ENCODE peak calls at places on chromosomes 13 and 19, in nine cellular contexts. W is cardiac fibroblast, F is left ventricle myocardium inferior, P is H9, A is cardiac muscle cell, T is progenitor cell of endocrine pancreas, O is GM20000, J is adrenal gland, H is sigmoid colon. Z is an unnamed sample.

GRCh38 chr19:10104665-10105221 is 1.4 kb upstream of the PPAN start:
- DNase-seq in H (no peak), W (no peak), P (no peak), O (peak), A (no peak), J (peak), F (no peak), T (no peak), Z (peak)

GRCh38 chr19:39059302-39059701 is 24.9 kb upstream of the ACP7 start:
- DNase-seq in O (no peak), A (no peak), F (no peak), W (no peak), P (no peak), H (no peak), T (no peak), J (no peak), Z (no peak)

GRCh38 chr13:114020750-114021463 is 47.0 kb upstream of the C13orf46 start:
- DNase-seq in H (no peak), W (no peak), T (no peak), A (no peak), F (no peak), O (no peak), P (no peak), J (no peak), Z (no peak)

GRCh38 chr13:114110091-114110829 is 22.2 kb downstream of the RASA3 start:
- DNase-seq in F (no peak), H (peak), P (peak), O (peak), J (peak), T (no peak), A (no peak), W (no peak), Z (peak)

GRCh38 chr19:17873661-17874422 is 2.1 kb downstream of the SLC5A5 start:
- DNase-seq in A (peak), J (no peak), F (no peak), O (peak), P (peak), W (no peak), H (no peak), T (no peak), Z (peak)

GRCh38 chr13:77779461-77780272 is 82.2 kb downstream of the SLAIN1 start:
- DNase-seq in W (peak), F (no peak), P (no peak), J (peak), T (no peak), A (peak), O (peak), H (no peak), Z (peak)

GRCh38 chr19:3420909-3421619 is 54.7 kb downstream of the NFIC start:
- DNase-seq in T (no peak), H (no peak), F (no peak), O (no peak), P (no peak), W (no peak), A (no peak), J (no peak), Z (no peak)

GRCh38 chr19:40542197-40542859 is 34.3 kb upstream of the SHKBP1 start:
- DNase-seq in P (no peak), W (peak), J (peak), O (no peak), H (peak), F (peak), A (peak), T (no peak), Z (no peak)

GRCh38 chr19:51462276-51462675 is 4.0 kb upstream of the SIGLEC8 start:
- DNase-seq in O (no peak), T (no peak), W (no peak), P (no peak), A (no peak), F (no peak), J (no peak), H (peak), Z (no peak)

GRCh38 chr13:49395416-49396277 is 48.2 kb downstream of the CAB39L start:
- DNase-seq in T (no peak), W (peak), P (no peak), O (no peak), J (peak), H (peak), F (peak), A (no peak), Z (no peak)

GRCh38 chr19:32830231-32831014 is 39.1 kb downstream of the SLC7A9 start:
- DNase-seq in O (peak), H (no peak), A (peak), W (no peak), P (no peak), F (no peak), J (no peak), T (no peak), Z (no peak)

GRCh38 chr13:32125221-32125621 is 93.6 kb downstream of the FRY start:
- DNase-seq in W (peak), O (no peak), J (no peak), H (peak), T (no peak), A (peak), P (no peak), F (no peak), Z (peak)

GRCh38 chr13:67792151-67792665 is 562.1 kb upstream of the PCDH9 start:
- DNase-seq in O (no peak), J (no peak), P (no peak), H (no peak), T (no peak), F (no peak), A (no peak), W (no peak), Z (no peak)

GRCh38 chr13:51806571-51806970 is 2.6 kb upstream of the DHRS12 start:
- DNase-seq in T (no peak), P (no peak), J (peak), A (peak), O (no peak), W (peak), F (no peak), H (no peak), Z (no peak)

GRCh38 chr13:75129331-75129730 is 352.6 kb downstream of the TBC1D4 start:
- DNase-seq in A (no peak), F (no peak), W (no peak), P (no peak), H (no peak), T (no peak), O (no peak), J (no peak), Z (no peak)

GRCh38 chr19:4744451-4745170 is 21.0 kb upstream of the DPP9 start:
- DNase-seq in A (peak), T (no peak), F (no peak), O (no peak), W (peak), J (peak), P (no peak), H (peak), Z (no peak)

GRCh38 chr13:79483302-79483701 is 2.3 kb downstream of the NDFIP2 start:
- DNase-seq in J (no peak), P (no peak), T (no peak), F (no peak), H (no peak), O (no peak), A (peak), W (peak), Z (no peak)

GRCh38 chr19:35107541-35107939 is 8.1 kb upstream of the FXYD3 start:
- DNase-seq in T (no peak), W (peak), A (peak), H (peak), O (no peak), J (no peak), F (no peak), P (no peak), Z (no peak)

GRCh38 chr19:50147462-50148423 is 15.3 kb downstream of the IZUMO2 start:
- DNase-seq in W (peak), F (peak), A (peak), T (peak), P (peak), J (peak), O (peak), H (peak), Z (peak)
- TF ChIP-seq CTCF in W (peak), F (peak), A (peak), T (peak), P (peak), J (peak), O (no peak), H (no peak), Z (no peak)

GRCh38 chr13:23778007-23778687 is 111.1 kb downstream of the MIPEP start:
- DNase-seq in H (no peak), A (no peak), W (no peak), T (no peak), O (no peak), J (no peak), F (no peak), P (no peak), Z (no peak)
- TF ChIP-seq CTCF in H (no peak), A (peak), W (no peak), T (no peak), O (peak), J (no peak), F (peak), P (no peak), Z (peak)

GRCh38 chr19:13301627-13302334 is 151.6 kb downstream of the IER2 start:
- DNase-seq in O (no peak), T (no peak), F (no peak), W (no peak), P (no peak), A (no peak), H (no peak), J (no peak), Z (no peak)
- TF ChIP-seq CTCF in O (no peak), T (no peak), F (no peak), W (no peak), P (no peak), A (no peak), H (no peak), J (no peak), Z (no peak)

DNA sequence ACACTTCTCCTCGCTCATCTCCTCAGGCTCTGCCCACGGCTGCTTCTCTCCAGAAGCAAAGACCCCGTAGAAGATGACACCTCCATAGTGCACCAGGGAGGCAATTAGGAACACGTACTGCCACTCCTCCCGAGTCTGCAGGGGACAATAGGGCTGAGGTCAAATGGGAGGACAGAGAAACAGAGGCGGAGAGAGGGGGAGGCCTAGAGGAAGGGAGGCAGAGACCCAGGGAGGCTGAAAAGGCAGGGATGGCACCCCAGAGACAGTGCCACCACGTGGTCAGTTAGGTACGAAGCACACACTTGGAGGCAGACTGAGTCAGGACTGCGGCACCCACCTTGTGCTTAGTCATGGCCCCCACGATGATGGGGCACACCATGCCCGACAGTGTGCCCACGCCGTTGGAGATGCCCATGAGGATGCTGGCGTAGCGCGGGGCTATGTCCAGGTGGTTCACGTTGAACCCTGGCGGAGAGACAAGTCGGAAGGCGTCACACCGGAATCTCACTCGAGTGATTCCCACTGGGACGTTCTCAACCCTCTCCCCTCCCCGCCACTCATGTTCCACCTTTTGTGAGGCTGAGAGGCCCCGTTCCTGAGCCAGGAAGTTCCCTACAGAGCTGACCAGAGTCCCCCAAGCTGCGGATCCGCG is 5.6 kb downstream of the GFY start:
- DNase-seq in O (no peak), W (no peak), T (no peak), P (no peak), F (no peak), J (no peak), A (no peak), H (no peak), Z (peak)
- TF ChIP-seq CTCF in O (peak), W (peak), T (no peak), P (peak), F (no peak), J (no peak), A (peak), H (no peak), Z (peak)

GRCh38 chr13:95153647-95154405 is 147.4 kb downstream of the ABCC4 start:
- DNase-seq in W (peak), T (no peak), F (no peak), P (no peak), A (peak), H (no peak), J (no peak), O (no peak), Z (no peak)

GRCh38 chr13:95155504-95155903 is 145.7 kb downstream of the ABCC4 start:
- DNase-seq in W (no peak), F (no peak), T (no peak), J (no peak), P (no peak), A (no peak), H (no peak), O (no peak), Z (no peak)

GRCh38 chr13:95154441-95154886 is 146.8 kb downstream of the ABCC4 start:
- DNase-seq in O (no peak), H (no peak), P (no peak), J (no peak), T (no peak), W (peak), A (no peak), F (no peak), Z (no peak)

GRCh38 chr13:95155093-95155492 is 146.2 kb downstream of the ABCC4 start:
- DNase-seq in P (no peak), W (peak), H (no peak), O (no peak), J (no peak), T (no peak), F (no peak), A (no peak), Z (no peak)

DNA sequence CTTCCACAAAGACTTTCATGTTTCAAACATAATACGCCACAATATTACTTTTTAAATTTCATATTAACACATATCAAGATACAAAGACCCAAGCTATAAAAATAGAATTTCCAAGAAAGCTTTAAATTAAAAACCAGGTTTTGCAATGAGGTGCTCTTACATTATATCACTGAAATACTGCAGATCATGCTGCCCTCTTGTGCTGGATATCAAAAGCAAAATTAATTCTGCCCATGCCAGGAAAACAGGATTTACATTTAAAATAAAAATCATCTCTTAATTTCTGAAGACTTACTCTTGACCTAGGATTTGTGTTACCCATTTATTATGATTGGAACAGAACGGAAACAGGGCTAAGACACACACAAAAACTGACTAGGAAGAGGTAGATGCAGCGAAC is 145.0 kb downstream of the ABCC4 start:
- DNase-seq in J (no peak), H (no peak), T (no peak), P (no peak), W (peak), A (peak), F (no peak), O (no peak), Z (no peak)
- TF ChIP-seq CTCF in J (no peak), H (no peak), T (peak), P (peak), W (peak), A (peak), F (peak), O (no peak), Z (peak)